ENCODE peak calls at places on chromosomes 7 and 10, in five cellular contexts. P, L, Q, B and J are unnamed samples. For H3K27me3, the result is how much of the 10 kb centered on the place peaks cover.

GRCh38 chr7:2100278-2101205 is 132.2 kb downstream of the MAD1L1 start:
- DNase-seq in P (no peak), L (peak), Q (no peak), B (no peak), J (no peak)

GRCh38 chr10:114043532-114044250 is at the start of gene ADRB1:
- DNase-seq in P (no peak), L (peak), Q (no peak), B (no peak), J (no peak)

GRCh38 chr10:436911-437665 is 252.4 kb downstream of the DIP2C start:
- DNase-seq in P (no peak), L (no peak), Q (no peak), B (no peak), J (no peak)

GRCh38 chr7:28160551-28160991 is 20.0 kb downstream of the JAZF1 start:
- DNase-seq in P (no peak), L (no peak), Q (no peak), B (no peak), J (no peak)

GRCh38 chr10:114384181-114384580 is 20.1 kb downstream of the AFAP1L2 start:
- DNase-seq in P (no peak), L (no peak), Q (no peak), B (no peak), J (no peak)

GRCh38 chr10:88523739-88524400 is 59.2 kb downstream of the RNLS start:
- DNase-seq in P (no peak), L (no peak), Q (no peak), B (no peak), J (no peak)

GRCh38 chr7:97120713-97121457 is 3.4 kb downstream of the SDHAF3 start:
- DNase-seq in P (no peak), L (no peak), Q (no peak), B (no peak), J (no peak)

GRCh38 chr7:79615466-79615865 is 162.0 kb upstream of the MAGI2 start:
- DNase-seq in P (no peak), L (no peak), Q (no peak), B (no peak), J (no peak)

GRCh38 chr10:75029874-75030273 is 81.6 kb upstream of the SAMD8 start:
- DNase-seq in P (no peak), L (no peak), Q (no peak), B (no peak), J (no peak)

GRCh38 chr10:69567920-69568319 is 5.3 kb downstream of the NEUROG3 start:
- DNase-seq in P (no peak), L (no peak), Q (no peak), B (no peak), J (no peak)

GRCh38 chr7:155202106-155202871 is 95.4 kb upstream of the INSIG1 start:
- DNase-seq in P (no peak), L (no peak), Q (no peak), B (no peak), J (no peak)

GRCh38 chr10:22633528-22633927 is 80.8 kb downstream of the PIP4K2A start:
- DNase-seq in P (no peak), L (no peak), Q (no peak), B (no peak), J (no peak)

GRCh38 chr10:81871558-81871957 is 3.4 kb upstream of the NRG3 start:
- DNase-seq in P (no peak), L (no peak), Q (no peak), B (no peak), J (no peak)

GRCh38 chr7:102456327-102456726 is 8.3 kb downstream of the ALKBH4 start:
- DNase-seq in P (no peak), L (no peak), Q (no peak), B (no peak), J (no peak)

GRCh38 chr7:23205861-23206510 is 24.1 kb downstream of the NUP42 start:
- DNase-seq in P (no peak), L (no peak), Q (no peak), B (no peak), J (no peak)

GRCh38 chr10:89185658-89186057 is 21.5 kb downstream of the CH25H start:
- DNase-seq in P (no peak), L (no peak), Q (no peak), B (no peak), J (no peak)

GRCh38 chr7:157302314-157302711 is 34.5 kb upstream of the DNAJB6 start:
- DNase-seq in P (no peak), L (peak), Q (no peak), B (peak), J (no peak)

GRCh38 chr7:137664846-137665245 is 181.9 kb downstream of the DGKI start:
- DNase-seq in P (no peak), L (no peak), Q (no peak), B (no peak), J (no peak)
- TF ChIP-seq CTCF in P (no peak), L (no peak), Q (no peak), B (no peak), J (no peak)

DNA sequence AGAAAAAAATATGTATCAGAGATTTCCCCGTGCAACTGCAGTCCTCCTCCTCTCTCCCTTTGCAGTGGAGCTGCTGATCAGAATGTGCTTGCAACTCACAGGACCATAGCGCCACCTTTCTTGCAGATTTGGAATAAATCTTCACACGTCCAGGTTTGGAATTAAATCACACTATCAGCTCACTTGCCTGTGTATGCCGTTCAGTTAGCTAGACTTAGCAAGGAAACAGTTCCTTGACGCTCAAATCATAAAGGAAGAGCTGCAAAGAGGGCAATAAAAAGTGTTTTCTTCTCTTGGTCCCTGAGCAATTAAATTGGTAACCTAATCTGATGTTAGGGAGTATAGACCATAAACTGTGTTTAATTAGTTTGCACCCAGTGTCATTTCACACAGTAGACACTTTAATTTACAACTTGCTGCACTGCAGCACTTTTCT is 77.4 kb downstream of the PON1 start:
- DNase-seq in P (peak), L (peak), Q (no peak), B (no peak), J (no peak)
- H3K4me3 ChIP-seq in P (no peak), L (no peak), Q (no peak), B (no peak), J (peak)

DNA sequence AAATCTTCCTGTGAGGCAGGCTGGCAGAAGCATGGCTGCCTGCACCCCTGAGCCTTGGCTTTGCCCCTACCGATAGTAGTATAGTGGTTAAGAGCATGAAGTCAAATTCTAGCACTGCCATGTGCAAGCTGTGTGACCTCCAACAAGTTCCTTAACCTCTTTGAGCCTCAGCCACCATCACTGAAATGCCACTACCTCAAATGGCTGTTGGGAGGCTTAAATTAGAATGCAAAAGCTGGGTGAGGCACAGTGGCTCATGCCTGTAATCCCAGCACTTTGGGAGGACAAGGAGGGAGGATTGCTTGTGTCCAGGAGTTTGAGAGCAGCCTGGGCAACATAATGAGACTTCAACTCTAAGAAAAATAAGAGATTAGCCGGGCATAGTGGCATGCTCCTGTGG is 8.4 kb downstream of the SFRP5 start:
- DNase-seq in P (no peak), L (no peak), Q (no peak), B (no peak), J (no peak)
- H3K27me3 ChIP-seq in P (under half), L (under half), Q (under half), B (under half), J (under half)

GRCh38 chr10:130686680-130687300 is 550.6 kb downstream of the GLRX3 start:
- DNase-seq in P (no peak), L (no peak), Q (no peak), B (no peak), J (no peak)
- TF ChIP-seq CTCF in P (peak), L (no peak), Q (peak), B (no peak), J (no peak)

DNA sequence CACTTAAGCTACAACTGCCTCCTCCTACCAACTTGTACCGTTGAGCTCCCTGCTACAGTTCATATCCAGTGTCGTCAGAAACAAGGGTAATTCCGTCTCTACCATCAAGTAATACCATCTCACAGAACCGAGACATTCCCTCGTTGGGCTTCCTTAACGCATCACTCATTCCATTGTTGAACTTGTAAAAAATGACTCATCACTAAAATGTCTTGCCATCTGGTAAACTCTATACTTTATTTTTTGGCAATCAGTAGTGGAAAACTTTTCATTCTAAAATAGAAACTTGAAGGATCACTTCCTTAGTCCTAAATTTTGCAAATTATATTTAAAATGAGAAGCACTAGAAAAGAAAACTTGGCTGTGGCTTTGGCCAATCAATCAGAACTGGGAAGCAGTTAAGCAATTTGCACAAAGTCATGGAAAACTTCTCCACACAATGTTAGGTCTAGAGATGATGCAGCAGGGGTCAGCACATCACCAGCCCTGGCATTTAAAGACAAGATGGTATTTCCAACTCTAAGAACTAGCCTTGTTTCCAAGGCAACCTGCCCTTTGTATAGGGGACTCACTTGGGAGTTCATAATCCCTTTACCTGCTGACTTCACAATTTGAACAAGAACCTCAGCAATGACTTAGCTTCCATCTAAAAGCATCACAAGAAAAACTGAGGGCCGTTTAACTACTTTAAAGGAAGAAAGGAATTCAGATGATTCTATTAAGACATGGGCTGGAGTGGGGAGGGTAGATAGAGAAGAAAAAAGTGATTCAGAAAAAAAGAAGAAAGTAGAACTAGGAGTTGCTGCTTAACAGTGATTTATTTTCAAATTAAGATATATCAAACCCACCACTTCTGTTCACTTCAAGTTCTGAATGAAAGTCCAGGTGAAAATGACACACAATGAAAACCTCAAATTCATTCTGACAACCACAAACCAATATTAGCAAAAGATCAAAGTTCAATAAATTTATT is 288.1 kb downstream of the PARD3 start:
- DNase-seq in P (no peak), L (peak), Q (no peak), B (no peak), J (no peak)
- H3K4me3 ChIP-seq in P (no peak), L (no peak), Q (no peak), B (no peak), J (peak)

GRCh38 chr7:123169065-123169464 is 30.7 kb downstream of the SLC13A1 start:
- DNase-seq in P (no peak), L (no peak), Q (no peak), B (no peak), J (no peak)

GRCh38 chr7:123170333-123171016 is 29.3 kb downstream of the SLC13A1 start:
- DNase-seq in P (no peak), L (no peak), Q (no peak), B (no peak), J (no peak)
- H3K27me3 ChIP-seq in P (under half), L (under half), Q (under half), B (under half), J (under half)

DNA sequence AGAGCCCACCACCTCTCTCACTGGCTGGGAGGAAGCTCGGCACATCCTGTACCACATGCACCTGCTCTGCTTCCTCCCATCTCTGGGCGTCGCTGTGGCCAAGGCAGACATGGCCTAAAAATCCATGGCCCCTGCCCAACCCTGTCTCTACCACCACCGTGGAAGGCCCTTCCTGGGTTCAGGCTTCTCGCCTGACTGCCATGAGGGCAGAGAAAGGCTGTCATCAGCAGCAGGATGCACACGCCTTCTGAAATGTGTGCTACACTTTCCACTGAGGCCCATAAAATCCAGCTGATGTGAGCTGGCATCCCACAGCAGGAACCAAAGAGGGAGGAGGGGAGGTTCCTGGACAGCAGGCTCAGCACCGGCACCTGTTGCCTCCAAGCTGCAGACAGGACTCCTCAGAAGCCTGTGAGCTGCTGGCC is 93.4 kb downstream of the PTPRN2 start:
- DNase-seq in P (no peak), L (no peak), Q (no peak), B (no peak), J (no peak)
- TF ChIP-seq CTCF in P (no peak), L (no peak), Q (no peak), B (no peak), J (no peak)